ENCODE peak calls at places on chromosomes 16 and 17, in five cellular contexts. H is HCT116, O is GM12878, V is H1, P is K562. W is an unnamed sample.

GRCh38 chr17:43581130-43581529 is 35.0 kb upstream of the ETV4 start:
- DNase-seq in V (no peak), H (no peak), O (no peak), P (no peak), W (no peak)

GRCh38 chr16:64242510-64242909 is 879.4 kb downstream of the CDH11 start:
- DNase-seq in H (no peak), O (no peak), P (no peak), V (no peak), W (no peak)

GRCh38 chr16:81581107-81581506 is 136.5 kb downstream of the CMIP start:
- DNase-seq in V (no peak), P (no peak), H (no peak), O (no peak), W (no peak)

GRCh38 chr16:77696149-77696548 is 26.2 kb upstream of the NUDT7 start:
- DNase-seq in H (no peak), P (peak), V (no peak), O (no peak), W (no peak)

GRCh38 chr17:47713980-47714689 is 18.9 kb upstream of the TBX21 start:
- DNase-seq in P (no peak), O (no peak), V (no peak), H (no peak), W (no peak)

GRCh38 chr17:41446806-41447205 is 6.0 kb upstream of the KRT38 start:
- DNase-seq in V (no peak), H (no peak), O (no peak), P (no peak), W (no peak)

GRCh38 chr17:20935740-20936139 is 107.1 kb downstream of the USP22 start:
- DNase-seq in V (no peak), O (no peak), P (no peak), H (no peak), W (no peak)

GRCh38 chr17:21419299-21420239 is 43.4 kb downstream of the KCNJ12 start:
- DNase-seq in H (no peak), O (no peak), V (no peak), P (no peak), W (no peak)

GRCh38 chr16:57019746-57020145 is 30.4 kb downstream of the NLRC5 start:
- DNase-seq in H (no peak), P (no peak), O (no peak), V (no peak), W (no peak)

GRCh38 chr16:75478480-75479345 is 14.2 kb upstream of the TMEM170A start:
- DNase-seq in V (no peak), O (no peak), H (no peak), P (no peak), W (no peak)

GRCh38 chr16:67246081-67246944 is 968 bp downstream of the FHOD1 start:
- DNase-seq in V (peak), O (no peak), P (peak), H (peak), W (peak)

GRCh38 chr17:14198575-14198974 is 38.1 kb downstream of the CDRT15 start:
- DNase-seq in O (no peak), H (no peak), V (no peak), P (no peak), W (no peak)

GRCh38 chr17:82118815-82119380 is 20.9 kb upstream of the FASN start:
- DNase-seq in O (no peak), P (peak), V (no peak), H (no peak), W (peak)

GRCh38 chr17:71142333-71142732 is 973.0 kb downstream of the KCNJ2 start:
- DNase-seq in P (no peak), O (no peak), H (no peak), V (no peak), W (no peak)

GRCh38 chr17:51091635-51092034 is 29.0 kb downstream of the SPAG9 start:
- DNase-seq in P (no peak), H (no peak), O (no peak), V (no peak), W (no peak)

GRCh38 chr17:81126281-81127132 is 38.8 kb upstream of the PVALEF start:
- DNase-seq in V (no peak), O (no peak), P (no peak), H (no peak), W (no peak)

GRCh38 chr17:37124074-37124824 is 175.5 kb downstream of the AATF start:
- DNase-seq in V (no peak), H (no peak), O (no peak), P (no peak), W (no peak)

GRCh38 chr17:31854672-31855071 is 4.4 kb downstream of the COPRS start:
- DNase-seq in P (no peak), O (no peak), H (no peak), V (no peak), W (no peak)

GRCh38 chr16:81350306-81350615 is 35.5 kb downstream of the GAN start:
- DNase-seq in P (no peak), H (no peak), V (no peak), O (no peak), W (no peak)

GRCh38 chr17:38893113-38893512 is 23.3 kb downstream of the LASP1 start:
- DNase-seq in P (no peak), H (no peak), O (no peak), V (no peak), W (no peak)

GRCh38 chr17:32971171-32971570 is 20.5 kb upstream of the SPACA3 start:
- DNase-seq in V (no peak), P (peak), H (no peak), O (peak), W (no peak)

GRCh38 chr17:40563371-40564052 is 1.8 kb downstream of the CCR7 start:
- DNase-seq in H (no peak), P (no peak), O (no peak), V (no peak), W (no peak)

GRCh38 chr16:57265850-57266530 is 18.5 kb downstream of the PLLP start:
- DNase-seq in O (no peak), V (no peak), H (no peak), P (peak), W (no peak)

GRCh38 chr17:80018917-80019651 is 16.6 kb downstream of the TBC1D16 start:
- DNase-seq in H (no peak), P (no peak), V (no peak), O (no peak), W (no peak)

GRCh38 chr17:79844869-79845600 is 5.8 kb upstream of the CBX4 start:
- DNase-seq in H (no peak), P (peak), O (no peak), V (peak), W (no peak)

GRCh38 chr17:56478836-56479447 is 114.6 kb upstream of the NOG start:
- DNase-seq in O (no peak), V (no peak), P (peak), H (peak), W (peak)

GRCh38 chr16:56336711-56337110 is 88.6 kb downstream of the AMFR start:
- DNase-seq in H (no peak), P (no peak), O (no peak), V (no peak), W (no peak)

GRCh38 chr17:56185491-56185890 is 32.2 kb downstream of the ANKFN1 start:
- DNase-seq in V (no peak), H (no peak), O (no peak), P (no peak), W (no peak)

GRCh38 chr17:17841620-17842025 is 4.8 kb upstream of the SREBF1 start:
- DNase-seq in H (no peak), P (no peak), V (no peak), O (no peak), W (no peak)

GRCh38 chr17:58280480-58281217 is at the start of gene MPO:
- DNase-seq in P (peak), H (no peak), V (no peak), O (no peak), W (no peak)

GRCh38 chr17:17774009-17774881 is 62.5 kb downstream of the SREBF1 start:
- DNase-seq in P (no peak), H (no peak), O (no peak), V (no peak), W (no peak)

GRCh38 chr16:77680496-77680895 is 41.8 kb upstream of the NUDT7 start:
- DNase-seq in H (no peak), V (no peak), O (no peak), P (no peak), W (no peak)

DNA sequence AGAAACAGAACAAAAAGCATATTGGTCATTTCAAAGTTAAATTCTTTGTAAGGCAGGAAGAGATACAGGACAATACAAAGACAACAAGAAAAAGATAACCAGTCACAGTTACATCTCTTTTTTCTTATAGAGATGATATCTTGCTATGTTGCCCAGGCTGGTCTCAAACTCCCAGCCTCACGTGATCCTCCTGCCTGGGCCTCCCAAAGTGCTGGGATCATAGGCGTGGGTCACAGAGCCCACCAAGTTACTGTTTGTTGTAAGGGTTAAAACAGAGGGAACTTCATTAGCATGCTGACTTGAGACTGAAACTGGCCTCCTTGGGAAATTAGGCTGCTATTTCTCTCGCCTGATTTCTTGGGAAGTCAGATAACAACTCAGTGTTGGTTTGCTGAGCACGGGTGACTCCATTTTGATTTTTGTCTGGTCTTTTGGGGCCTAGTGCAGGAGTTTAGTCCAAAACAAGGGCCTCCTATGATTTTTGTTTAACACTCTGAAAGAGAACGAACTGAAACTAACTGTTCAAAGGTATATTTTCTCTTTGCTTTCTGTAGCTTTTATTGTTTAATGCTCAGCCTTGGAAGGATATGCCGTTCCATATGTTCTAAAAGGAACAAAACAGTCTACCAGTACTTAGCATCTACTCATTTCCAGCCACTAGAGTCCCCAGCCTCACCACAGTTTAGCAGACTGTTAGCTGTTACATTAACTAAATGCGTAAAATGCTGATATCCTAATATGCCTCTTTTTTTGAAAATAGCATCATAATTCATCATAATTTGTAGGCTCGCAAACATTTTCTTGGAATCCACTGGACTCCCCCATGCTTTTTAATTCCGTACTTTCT is 31.4 kb upstream of the SEC14L1 start:
- DNase-seq in V (no peak), P (no peak), O (no peak), H (no peak), W (no peak)
- H3K9ac ChIP-seq in V (no peak), P (no peak), O (no peak), H (no peak), W (no peak)

GRCh38 chr17:73455050-73455687 is 143.4 kb upstream of the CDC42EP4 start:
- DNase-seq in P (no peak), O (no peak), H (no peak), V (no peak), W (no peak)
- TF ChIP-seq ZNF274 in P (no peak), O (no peak), H (no peak), V (no peak), W (no peak)

DNA sequence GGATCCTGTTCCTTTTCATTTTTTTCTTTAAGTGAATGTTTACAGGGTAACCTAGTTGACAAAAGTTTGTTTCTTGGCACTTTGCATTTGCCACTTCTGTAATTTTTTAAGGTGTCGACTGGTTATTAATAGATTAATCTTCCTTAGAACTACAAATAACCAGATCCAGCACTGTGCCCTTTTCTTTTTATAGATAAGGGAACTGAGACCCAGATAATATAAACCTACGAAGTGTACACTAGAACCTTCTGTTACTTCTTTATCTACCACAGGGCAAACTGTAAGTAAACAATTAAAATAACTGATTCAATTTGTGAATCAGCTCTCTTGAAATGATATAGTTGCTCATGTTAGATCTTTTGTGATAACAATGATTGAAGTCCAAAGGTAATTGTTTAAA is 55.4 kb downstream of the NLK start:
- DNase-seq in H (no peak), O (peak), P (no peak), V (no peak), W (no peak)
- H3K9ac ChIP-seq in H (no peak), O (no peak), P (no peak), V (no peak), W (no peak)

DNA sequence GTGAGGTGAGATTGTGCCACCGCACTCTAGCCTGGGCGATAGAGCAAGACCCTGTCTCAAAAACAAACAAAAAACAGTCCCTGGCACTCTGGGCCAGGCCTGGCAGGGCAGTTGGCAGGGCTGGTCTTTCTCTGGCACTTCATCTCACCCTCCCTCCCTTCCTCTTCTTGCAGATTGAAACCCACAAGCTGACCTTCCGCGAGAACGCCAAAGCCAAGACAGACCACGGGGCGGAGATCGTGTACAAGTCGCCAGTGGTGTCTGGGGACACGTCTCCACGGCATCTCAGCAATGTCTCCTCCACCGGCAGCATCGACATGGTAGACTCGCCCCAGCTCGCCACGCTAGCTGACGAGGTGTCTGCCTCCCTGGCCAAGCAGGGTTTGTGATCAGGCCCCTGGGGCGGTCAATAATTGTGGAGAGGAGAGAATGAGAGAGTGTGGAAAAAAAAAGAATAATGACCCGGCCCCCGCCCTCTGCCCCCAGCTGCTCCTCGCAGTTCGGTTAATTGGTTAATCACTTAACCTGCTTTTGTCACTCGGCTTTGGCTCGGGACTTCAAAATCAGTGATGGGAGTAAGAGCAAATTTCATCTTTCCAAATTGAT is 24.8 kb downstream of the STH start:
- DNase-seq in P (no peak), V (no peak), O (no peak), H (no peak), W (no peak)
- TF ChIP-seq ZNF274 in P (no peak), V (no peak), O (no peak), H (no peak), W (no peak)

DNA sequence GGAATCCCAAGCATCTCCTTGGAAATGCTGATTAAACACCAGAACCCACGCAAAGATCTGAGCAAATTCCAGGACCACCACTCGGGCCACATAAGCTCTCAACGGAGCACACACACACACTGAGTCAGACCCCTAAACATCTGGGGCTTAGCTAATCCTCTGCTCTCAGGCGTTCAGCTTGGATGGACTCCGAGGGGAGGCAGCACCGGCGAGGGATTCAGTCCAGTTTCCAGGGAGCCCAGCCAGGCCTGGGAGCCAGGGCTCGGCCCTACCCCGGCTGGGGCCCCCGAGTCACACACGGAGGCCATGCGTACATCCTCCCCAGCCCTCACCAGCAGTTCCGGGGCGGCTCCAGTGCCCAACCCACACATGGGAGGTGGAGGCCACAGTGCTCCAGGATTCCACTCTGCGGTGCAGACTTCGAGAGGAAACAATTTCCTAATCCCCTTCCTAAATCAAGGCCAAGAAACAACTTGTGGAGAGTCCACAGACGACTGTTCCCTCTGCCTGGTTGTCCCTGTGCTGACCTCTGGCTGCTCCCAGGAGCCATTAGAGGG is 70.5 kb downstream of the GAS7 start:
- DNase-seq in P (no peak), H (no peak), V (no peak), O (no peak), W (peak)
- H3K9ac ChIP-seq in P (no peak), H (no peak), V (no peak), O (no peak), W (peak)

GRCh38 chr16:89170346-89171215 is 967 bp upstream of the CDH15 start:
- DNase-seq in H (peak), P (no peak), V (peak), O (no peak), W (peak)
- TF ChIP-seq ZNF274 in H (no peak), P (no peak), V (no peak), O (no peak), W (no peak)

GRCh38 chr16:15672514-15673167 is 22.6 kb downstream of the NDE1 start:
- DNase-seq in O (no peak), P (no peak), V (no peak), H (no peak), W (peak)
- H3K9ac ChIP-seq in O (no peak), P (no peak), V (no peak), H (no peak), W (no peak)

W was measured in NT2/D1.